ENCODE peak calls at places on chromosomes 11 and 22, in eight cellular contexts. M is lower lobe of right lung, Q is aorta, G is fibroblast of mammary gland, D is RWPE1, J is ecto neural progenitor cell, F is iPS-NIHi11, Y is HuH-7.5. K is an unnamed sample.

GRCh38 chr11:28702450-28702790 is 594.2 kb downstream of the METTL15 start:
- DNase-seq in F (no peak), Q (no peak), G (no peak), J (no peak), D (peak; percentile 46), Y (no peak), M (no peak), K (no peak)

GRCh38 chr11:75925785-75926164 is 110.8 kb downstream of the UVRAG start:
- DNase-seq in Y (no peak), G (peak; percentile 22), F (no peak), Q (no peak), J (no peak), D (no peak), M (no peak), K (no peak)

GRCh38 chr22:48404004-48404403 is 1423.7 kb downstream of the BRD1 start:
- DNase-seq in Y (no peak), D (no peak), J (no peak), Q (no peak), F (no peak), G (no peak), M (no peak), K (no peak)

GRCh38 chr22:48884292-48884691 is 943.4 kb downstream of the BRD1 start:
- DNase-seq in M (peak; percentile 23), J (no peak), F (no peak), D (no peak), Q (no peak), Y (no peak), G (no peak), K (no peak)

GRCh38 chr22:49156662-49157285 is 670.9 kb downstream of the BRD1 start:
- DNase-seq in Q (no peak), D (no peak), J (no peak), G (no peak), F (no peak), Y (no peak), M (no peak), K (no peak)

GRCh38 chr11:113351061-113351460 is 36.5 kb upstream of the ANKK1 start:
- DNase-seq in M (no peak), D (no peak), Q (no peak), F (no peak), Y (no peak), G (no peak), J (no peak), K (no peak)

GRCh38 chr11:118633979-118634378 is 26.6 kb downstream of the PHLDB1 start:
- DNase-seq in D (no peak), Q (no peak), M (no peak), Y (no peak), F (no peak), G (peak; percentile 79), J (no peak), K (no peak)

GRCh38 chr11:27991731-27992130 is 116.2 kb downstream of the KIF18A start:
- DNase-seq in Y (no peak), G (peak; percentile 54), M (no peak), F (no peak), J (no peak), D (no peak), Q (no peak), K (no peak)

GRCh38 chr11:65577756-65578109 is 1.9 kb downstream of the EHBP1L1 start:
- DNase-seq in F (no peak), Y (no peak), D (no peak), M (no peak), J (no peak), Q (no peak), G (no peak), K (no peak)

GRCh38 chr22:32097018-32097417 is 54.0 kb downstream of the SLC5A1 start:
- DNase-seq in F (no peak), J (no peak), Q (no peak), M (no peak), G (no peak), Y (no peak), D (no peak), K (no peak)

GRCh38 chr11:73962097-73962705 is 11.4 kb downstream of the DNAJB13 start:
- DNase-seq in J (no peak), D (no peak), Q (no peak), G (peak; percentile 15), F (no peak), M (no peak), Y (no peak), K (no peak)

GRCh38 chr11:106603971-106604370 is 414.3 kb downstream of the GUCY1A2 start:
- DNase-seq in D (no peak), Y (no peak), Q (no peak), G (peak; percentile 17), M (no peak), F (no peak), J (no peak), K (no peak)

GRCh38 chr11:67656278-67656922 is 5.9 kb upstream of the ACY3 start:
- DNase-seq in J (no peak), D (peak; percentile 50), Q (no peak), Y (no peak), M (no peak), G (peak; percentile 40), F (peak; percentile 3), K (no peak)

GRCh38 chr11:37963440-37963839 is 1365.4 kb upstream of the RAG2 start:
- DNase-seq in Q (no peak), Y (no peak), F (peak; percentile 61), J (no peak), G (no peak), D (no peak), M (no peak), K (no peak)

K was measured in DMS 273 treated with DMSO at 0.1 percent for 48 hours.